ENCODE peak calls at places on chromosomes 1 and 21, in six cellular contexts. Y, I, T, H, K and N are unnamed samples.

GRCh38 chr1:59436637-59437036 is 139.7 kb downstream of the FGGY start:
- DNase-seq in T (no peak), Y (no peak), H (no peak), K (no peak), I (no peak), N (no peak)

GRCh38 chr1:174967845-174968705 is 31.7 kb upstream of the CACYBP start:
- DNase-seq in T (no peak), H (no peak), Y (no peak), K (no peak), I (no peak), N (no peak)

GRCh38 chr1:150562384-150563339 is 13.5 kb downstream of the ADAMTSL4 start:
- DNase-seq in Y (no peak), T (no peak), K (no peak), H (no peak), I (no peak), N (no peak)

GRCh38 chr21:45326169-45326833 is 38.6 kb upstream of the POFUT2 start:
- DNase-seq in H (no peak), K (no peak), T (no peak), Y (no peak), I (no peak), N (no peak)

GRCh38 chr21:45998871-45999580 is 17.5 kb downstream of the COL6A1 start:
- DNase-seq in K (no peak), I (no peak), T (no peak), Y (no peak), H (peak), N (no peak)

GRCh38 chr1:165807613-165808012 is 19.8 kb upstream of the UCK2 start:
- DNase-seq in T (no peak), Y (no peak), K (no peak), H (no peak), I (no peak), N (peak)

GRCh38 chr1:2848006-2848670 is 46.6 kb upstream of the TTC34 start:
- DNase-seq in I (no peak), K (no peak), H (no peak), T (no peak), Y (no peak), N (no peak)

GRCh38 chr1:222634180-222635013 is 16.5 kb downstream of the MIA3 start:
- DNase-seq in T (peak), Y (peak), K (peak), H (no peak), I (peak), N (peak)

GRCh38 chr1:10045480-10046355 is 13.0 kb downstream of the UBE4B start:
- DNase-seq in I (no peak), H (no peak), Y (peak), K (peak), T (peak), N (no peak)

GRCh38 chr21:19340954-19341353 is 937.4 kb upstream of the TMPRSS15 start:
- DNase-seq in H (no peak), K (no peak), I (no peak), T (no peak), Y (no peak), N (no peak)

GRCh38 chr21:44736291-44737004 is 25.1 kb upstream of the TSPEAR start:
- DNase-seq in I (peak), T (no peak), H (no peak), Y (peak), K (no peak), N (peak)

GRCh38 chr1:234841710-234842231 is 231.8 kb upstream of the IRF2BP2 start:
- DNase-seq in H (no peak), Y (no peak), T (no peak), K (no peak), I (no peak), N (peak)

DNA sequence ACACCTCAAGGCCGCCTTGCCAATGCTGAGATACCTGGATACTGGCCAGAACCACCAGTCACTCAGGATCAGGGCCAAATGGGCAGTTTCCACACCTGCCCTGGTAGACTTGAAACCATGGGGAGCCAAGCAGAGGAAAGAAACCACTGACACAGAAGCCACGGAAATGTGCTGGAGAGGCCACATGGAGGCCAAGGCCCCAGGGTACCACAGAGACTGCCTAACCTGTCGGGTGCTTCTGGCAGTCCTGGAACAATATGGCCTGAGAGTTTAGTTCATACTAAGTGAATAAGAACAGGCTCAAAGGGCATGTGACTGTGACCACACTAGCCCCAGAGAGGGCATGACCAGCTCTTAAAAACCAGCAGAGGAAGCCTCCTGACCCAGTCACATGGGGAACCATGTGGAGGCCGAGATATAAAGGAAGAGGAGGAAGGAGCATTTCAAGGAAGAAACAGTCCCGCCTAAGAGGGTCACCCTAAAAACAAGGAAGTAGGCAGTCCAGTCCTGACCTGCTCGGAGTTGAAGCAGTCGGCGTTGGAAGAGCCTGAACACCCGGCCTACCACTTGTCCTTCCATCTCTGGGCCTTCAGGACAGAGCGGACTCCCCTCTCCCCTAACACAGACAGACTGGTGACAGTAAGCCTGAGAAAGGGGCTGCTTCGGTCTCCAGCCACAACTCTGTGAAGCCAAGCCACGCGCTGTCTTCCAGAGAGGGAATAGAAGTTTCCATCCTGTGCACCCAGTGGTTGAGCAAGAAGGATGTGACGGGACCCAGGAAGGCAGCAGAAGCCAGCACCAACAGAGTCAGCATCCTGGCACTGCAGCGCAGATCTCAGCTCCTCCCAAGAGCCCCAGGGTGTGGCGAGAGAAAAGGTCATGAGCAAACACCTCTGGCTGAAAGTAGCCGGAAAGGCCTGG is at the start of gene DENND2D:
- DNase-seq in I (no peak), H (peak), T (no peak), K (no peak), Y (peak), N (peak)
- H3K4me3 ChIP-seq in I (no peak), H (peak), T (no peak), K (no peak), Y (peak), N (no peak)

GRCh38 chr1:233655433-233655844 is 41.5 kb downstream of the KCNK1 start:
- DNase-seq in T (no peak), I (no peak), H (no peak), Y (no peak), K (no peak), N (no peak)

GRCh38 chr1:233656700-233657099 is 42.8 kb downstream of the KCNK1 start:
- DNase-seq in H (no peak), I (no peak), Y (no peak), T (no peak), K (no peak), N (peak)

GRCh38 chr1:233652536-233652935 is 38.6 kb downstream of the KCNK1 start:
- DNase-seq in I (no peak), H (no peak), T (no peak), Y (no peak), K (no peak), N (no peak)

GRCh38 chr1:233656032-233656620 is 42.2 kb downstream of the KCNK1 start:
- DNase-seq in Y (no peak), T (no peak), I (no peak), K (no peak), H (no peak), N (peak)

DNA sequence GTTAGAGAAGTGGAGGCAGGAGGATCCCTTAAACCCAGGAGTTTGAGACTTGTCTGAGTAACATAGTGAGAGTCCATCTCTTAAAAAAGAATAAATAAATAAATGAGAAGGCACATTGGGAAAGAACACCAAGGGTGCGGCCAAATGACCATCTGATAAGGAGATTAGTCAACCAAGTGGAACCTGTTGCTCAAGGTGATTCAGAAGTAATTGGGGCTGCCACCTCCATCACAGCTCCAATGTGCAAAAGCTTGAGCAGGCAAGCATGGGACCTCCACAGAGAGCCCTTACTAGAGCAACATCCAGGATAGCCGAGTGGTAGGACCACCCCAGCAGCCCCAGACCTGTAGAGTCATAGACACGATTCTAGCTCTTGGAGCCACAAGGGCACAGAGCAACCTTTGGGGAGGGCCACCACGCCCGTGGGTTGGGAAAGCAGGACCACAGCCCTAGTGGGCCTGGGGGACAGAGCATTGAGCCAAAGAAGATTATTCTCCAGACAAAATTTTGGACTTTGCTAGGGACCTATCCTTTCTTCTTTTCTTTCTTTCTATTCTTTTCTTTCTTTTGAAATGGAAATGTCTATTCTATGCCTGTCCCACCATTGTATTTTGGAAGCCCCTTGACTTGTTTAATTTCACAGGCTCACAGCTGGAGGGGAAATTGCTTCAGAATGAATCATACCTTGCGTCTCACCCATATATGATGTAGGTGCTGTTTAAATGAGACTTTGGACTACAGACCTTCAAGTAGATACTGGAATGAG is 40.9 kb downstream of the KCNK1 start:
- DNase-seq in K (peak), Y (no peak), I (peak), T (no peak), H (no peak), N (peak)
- H3K27ac ChIP-seq in K (no peak), Y (no peak), I (peak), T (no peak), H (no peak), N (peak)

GRCh38 chr1:55064071-55064581 is 24.8 kb downstream of the PCSK9 start:
- DNase-seq in K (peak), I (no peak), H (no peak), T (no peak), Y (peak), N (no peak)
- H3K4me3 ChIP-seq in K (no peak), I (no peak), H (no peak), T (no peak), Y (no peak), N (no peak)

GRCh38 chr1:226647719-226648118 is 91.4 kb downstream of the ITPKB start:
- DNase-seq in H (no peak), Y (no peak), K (no peak), T (no peak), I (no peak), N (no peak)

GRCh38 chr1:226648421-226648820 is 90.7 kb downstream of the ITPKB start:
- DNase-seq in K (no peak), Y (no peak), I (no peak), T (no peak), H (no peak), N (no peak)

GRCh38 chr1:226650236-226650841 is 88.7 kb downstream of the ITPKB start:
- DNase-seq in Y (no peak), K (no peak), H (no peak), T (no peak), I (no peak), N (no peak)

GRCh38 chr1:226649780-226650179 is 89.3 kb downstream of the ITPKB start:
- DNase-seq in Y (no peak), K (peak), I (peak), T (no peak), H (no peak), N (no peak)

GRCh38 chr1:226649244-226649643 is 89.8 kb downstream of the ITPKB start:
- DNase-seq in T (no peak), Y (no peak), H (no peak), I (no peak), K (no peak), N (no peak)
- H3K27ac ChIP-seq in T (no peak), Y (no peak), H (no peak), I (no peak), K (no peak), N (no peak)